ENCODE peak calls at places on chromosomes 6 and 20, in six cellular contexts. T is psoas muscle, K is Peyer's patch, N is pancreas, J is heart left ventricle, D is tibial nerve. A is an unnamed sample.

GRCh38 chr6:31660224-31660997 is at the start of gene C6orf47:
- DNase-seq in T (peak; percentile 91), K (peak; percentile 89), N (peak; percentile 82), J (peak; percentile 92), D (peak; percentile 75), A (peak; percentile 91)

GRCh38 chr6:53492860-53493634 is 51.9 kb downstream of the GCLC start:
- DNase-seq in T (no peak), K (no peak), N (peak; percentile 19), J (no peak), D (peak; percentile 29), A (no peak)

GRCh38 chr20:63125893-63126601 is 89.9 kb downstream of the YTHDF1 start:
- DNase-seq in T (peak; percentile 17), K (peak; percentile 28), N (no peak), J (peak; percentile 10), D (no peak), A (peak; percentile 33)

GRCh38 chr20:37315293-37316110 is 26.0 kb downstream of the MANBAL start:
- DNase-seq in T (peak; percentile 83), K (peak; percentile 52), N (no peak), J (peak; percentile 90), D (peak; percentile 67), A (peak; percentile 85)

GRCh38 chr6:93088675-93089575 is 330.4 kb downstream of the EPHA7 start:
- DNase-seq in T (no peak), K (no peak), N (no peak), J (no peak), D (no peak), A (no peak)

GRCh38 chr6:27297857-27298730 is 14.0 kb downstream of the POM121L2 start:
- DNase-seq in T (no peak), K (no peak), N (no peak), J (no peak), D (no peak), A (no peak)

GRCh38 chr6:169236988-169237387 is 16.7 kb downstream of the THBS2 start:
- DNase-seq in T (no peak), K (peak; percentile 34), N (no peak), J (no peak), D (no peak), A (peak; percentile 49)

GRCh38 chr6:162055365-162055764 is 672.2 kb downstream of the PRKN start:
- DNase-seq in T (no peak), K (no peak), N (peak; percentile 69), J (no peak), D (no peak), A (no peak)

GRCh38 chr6:106997392-106998257 is 23.1 kb upstream of the CD24 start:
- DNase-seq in T (no peak), K (peak; percentile 62), N (peak; percentile 69), J (no peak), D (no peak), A (peak; percentile 51)

GRCh38 chr6:117423754-117424153 is 2.0 kb downstream of the ROS1 start:
- DNase-seq in T (no peak), K (no peak), N (no peak), J (peak; percentile 40), D (no peak), A (no peak)

GRCh38 chr6:3196770-3197169 is 30.7 kb downstream of the TUBB2B start:
- DNase-seq in T (no peak), K (no peak), N (no peak), J (no peak), D (no peak), A (no peak)

GRCh38 chr6:133873538-133873937 is 15.4 kb upstream of the TCF21 start:
- DNase-seq in T (no peak), K (no peak), N (no peak), J (no peak), D (no peak), A (no peak)

GRCh38 chr20:19909696-19910095 is 107.5 kb upstream of the NAA20 start:
- DNase-seq in T (peak; percentile 86), K (no peak), N (no peak), J (peak; percentile 89), D (peak; percentile 56), A (peak; percentile 80)

GRCh38 chr6:20069130-20069529 is 143.1 kb downstream of the MBOAT1 start:
- DNase-seq in T (no peak), K (no peak), N (no peak), J (no peak), D (no peak), A (no peak)

GRCh38 chr6:165960692-165961091 is 207.0 kb downstream of the TBXT start:
- DNase-seq in T (no peak), K (no peak), N (no peak), J (no peak), D (no peak), A (no peak)

GRCh38 chr6:82589509-82590206 is 226.0 kb downstream of the TPBG start:
- DNase-seq in T (no peak), K (no peak), N (no peak), J (no peak), D (no peak), A (no peak)

GRCh38 chr6:25301358-25301757 is 22.2 kb downstream of the CARMIL1 start:
- DNase-seq in T (no peak), K (no peak), N (no peak), J (no peak), D (no peak), A (no peak)

GRCh38 chr6:16876201-16876600 is 114.9 kb upstream of the ATXN1 start:
- DNase-seq in T (no peak), K (no peak), N (no peak), J (no peak), D (no peak), A (no peak)

GRCh38 chr6:50608421-50608820 is 104.9 kb upstream of the TFAP2D start:
- DNase-seq in T (no peak), K (no peak), N (no peak), J (no peak), D (no peak), A (no peak)

GRCh38 chr6:156791261-156791850 is 14.2 kb downstream of the ARID1B start:
- DNase-seq in T (no peak), K (no peak), N (peak; percentile 24), J (no peak), D (no peak), A (no peak)

DNA sequence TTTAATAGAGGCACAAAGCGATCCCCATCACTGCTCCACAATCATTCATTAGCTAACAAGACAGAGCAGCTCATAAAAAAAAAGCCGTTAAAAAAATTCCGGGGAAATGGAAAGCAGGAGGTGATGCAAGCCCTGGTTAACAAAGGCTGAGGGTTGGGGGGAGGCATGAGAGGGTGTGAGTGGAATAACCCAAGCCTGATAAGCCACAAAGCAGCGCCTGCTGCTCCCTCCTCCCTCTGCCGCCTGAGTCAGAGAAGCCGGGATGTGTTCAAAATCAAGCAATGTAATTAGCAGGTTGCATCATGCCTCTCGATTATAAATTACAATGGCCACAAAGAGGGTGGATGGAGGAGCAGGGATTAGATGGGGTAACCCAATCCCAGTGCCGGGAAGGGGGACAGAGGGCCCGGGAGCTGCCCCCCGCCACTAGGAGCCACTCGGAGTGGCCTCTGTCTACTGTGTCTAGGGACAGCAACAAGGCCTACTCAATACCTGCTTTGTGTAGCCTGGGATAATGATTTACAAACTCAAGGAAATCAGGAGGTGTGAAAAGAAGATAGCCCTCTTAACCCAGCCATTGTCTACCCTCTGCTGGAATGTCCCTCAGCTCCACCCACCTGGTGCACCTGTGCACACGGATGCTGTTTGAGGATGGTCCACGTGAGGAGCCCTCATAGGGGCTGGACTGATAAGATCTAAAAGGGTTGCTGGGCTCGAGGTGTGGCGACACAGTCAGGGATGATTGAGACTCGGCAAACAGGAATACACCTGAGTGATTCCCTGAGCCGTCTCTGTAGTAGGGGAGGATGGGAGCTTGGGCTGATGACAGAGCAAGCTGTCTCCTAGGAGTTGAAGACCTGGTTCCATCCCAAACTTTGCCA is 156.9 kb downstream of the VEGFA start:
- DNase-seq in T (no peak), K (peak; percentile 70), N (peak; percentile 85), J (no peak), D (no peak), A (peak; percentile 44)
- H3K4me3 ChIP-seq in T (no peak overlapping the region), K (no peak overlapping the region), N (no peak overlapping the region), J (no peak overlapping the region), D (no peak overlapping the region), A (no peak overlapping the region)

GRCh38 chr6:149859368-149859767 is 4.8 kb downstream of the LRP11 start:
- DNase-seq in T (no peak), K (no peak), N (peak; percentile 34), J (no peak), D (no peak), A (no peak)
- H3K4me1 ChIP-seq in T (peaks cover 47% of the 10 kb centered on the region), K (no peaks in the 10 kb centered on the region), N (peaks cover 25% of the 10 kb centered on the region), J (peaks cover 7% of the 10 kb centered on the region), D (peaks cover 6% of the 10 kb centered on the region), A (no peaks in the 10 kb centered on the region)

DNA sequence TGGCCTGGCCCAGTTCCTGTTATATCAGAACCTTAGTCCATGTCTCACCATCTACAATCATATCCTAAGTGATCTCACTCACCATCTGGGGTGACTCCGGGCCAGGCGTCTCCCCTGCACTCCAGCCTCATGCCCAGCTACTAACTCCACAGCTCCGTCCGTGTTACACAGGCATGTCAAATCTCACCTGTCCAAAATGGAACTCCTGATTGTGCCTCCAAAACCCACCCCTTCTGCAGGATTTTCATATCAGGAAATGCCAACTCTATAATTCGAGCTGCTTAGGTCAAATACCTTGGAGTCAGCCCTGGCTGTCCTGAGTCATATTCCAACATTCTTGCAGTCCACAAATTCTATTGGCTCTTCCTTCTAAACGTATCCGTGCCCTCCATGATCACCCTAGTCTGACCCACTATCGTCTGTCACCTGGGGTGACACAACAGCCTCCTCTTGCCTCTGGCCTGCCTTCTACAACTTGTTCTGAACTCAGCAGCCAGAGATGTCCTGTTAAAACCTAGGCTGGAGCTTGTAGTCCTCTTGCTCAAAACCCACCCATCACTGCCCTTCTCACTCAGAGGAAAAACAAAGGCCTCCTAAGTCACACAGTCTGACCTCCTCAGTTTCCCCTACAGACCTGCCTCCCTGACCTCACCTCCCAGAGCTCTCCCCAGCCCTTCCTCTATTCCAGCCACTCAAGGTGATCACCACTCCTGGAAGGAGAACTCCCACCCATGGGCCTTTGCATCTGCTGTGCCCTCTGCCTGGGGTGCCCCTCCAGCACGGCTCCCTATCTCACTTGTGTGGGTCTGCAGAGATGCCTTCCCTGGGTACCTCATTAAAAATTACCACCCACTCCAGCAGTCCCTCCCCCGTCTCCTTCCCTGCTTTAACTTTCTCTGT is 85.3 kb upstream of the SIRPA start:
- DNase-seq in T (no peak), K (no peak), N (no peak), J (no peak), D (no peak), A (no peak)
- H3K4me3 ChIP-seq in T (no peak overlapping the region), K (no peak overlapping the region), N (no peak overlapping the region), J (no peak overlapping the region), D (no peak overlapping the region), A (no peak overlapping the region)

GRCh38 chr20:61385731-61386130 is 133.7 kb downstream of the CDH4 start:
- DNase-seq in T (no peak), K (no peak), N (no peak), J (no peak), D (no peak), A (no peak)
- H3K4me1 ChIP-seq in T (no peaks in the 10 kb centered on the region), K (no peaks in the 10 kb centered on the region), N (no peaks in the 10 kb centered on the region), J (no peaks in the 10 kb centered on the region), D (no peaks in the 10 kb centered on the region), A (no peaks in the 10 kb centered on the region)

GRCh38 chr20:23776067-23776771 is 25.5 kb upstream of the CST1 start:
- DNase-seq in T (no peak), K (no peak), N (no peak), J (no peak), D (no peak), A (no peak)
- H3K4me3 ChIP-seq in T (no peak overlapping the region), K (no peak overlapping the region), N (no peak overlapping the region), J (no peak overlapping the region), D (no peak overlapping the region), A (no peak overlapping the region)

DNA sequence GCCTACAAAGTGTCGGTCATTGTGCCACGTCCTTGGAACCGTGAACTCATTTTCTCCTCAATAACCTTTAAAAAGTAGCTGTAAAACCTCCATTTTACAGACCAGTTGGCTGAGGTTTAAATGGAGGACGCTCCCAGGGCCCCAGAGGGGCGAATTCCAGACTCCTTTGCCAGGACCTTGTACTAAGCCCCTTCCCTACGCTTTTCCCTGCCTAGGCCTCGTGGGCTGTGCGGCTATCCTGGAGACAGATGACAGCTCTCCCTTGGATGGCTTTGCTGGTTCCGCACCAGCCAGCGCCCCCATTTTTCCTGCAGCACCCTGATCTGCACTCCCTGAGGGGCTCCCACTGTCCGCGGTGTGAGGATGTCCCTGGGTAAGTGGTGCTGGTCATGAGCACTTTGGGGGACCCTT is 12.1 kb upstream of the SNHG17 start:
- DNase-seq in T (no peak), K (no peak), N (no peak), J (no peak), D (no peak), A (no peak)
- H3K4me1 ChIP-seq in T (peaks cover 14% of the 10 kb centered on the region), K (peaks cover 10% of the 10 kb centered on the region), N (peaks cover 11% of the 10 kb centered on the region), J (no peaks in the 10 kb centered on the region), D (peaks cover 9% of the 10 kb centered on the region), A (no peaks in the 10 kb centered on the region)